ENCODE peak calls at places on chromosomes 7 and 10, in four cellular contexts. One of them, this sample, is unnamed. For H3K36me3 and H3K27me3, the result is how much of the 10 kb centered on the place peaks cover.

GRCh38 chr10:33519130-33519860 is 184.8 kb upstream of the NRP1 start:
- DNase-seq in right lobe of liver: no peak
- DNase-seq in uterus: no peak
- DNase-seq in right atrium auricular region: no peak
- DNase-seq in this sample: no peak

GRCh38 chr10:86224354-86225097 is 142.1 kb downstream of the GRID1 start:
- DNase-seq in right lobe of liver: peak
- DNase-seq in uterus: no peak
- DNase-seq in right atrium auricular region: no peak
- DNase-seq in this sample: peak

GRCh38 chr7:81482600-81483186 is 287.2 kb downstream of the HGF start:
- DNase-seq in right lobe of liver: no peak
- DNase-seq in uterus: no peak
- DNase-seq in right atrium auricular region: no peak
- DNase-seq in this sample: no peak

GRCh38 chr10:33798754-33799153 is 464.3 kb upstream of the NRP1 start:
- DNase-seq in right lobe of liver: no peak
- DNase-seq in uterus: no peak
- DNase-seq in right atrium auricular region: peak
- DNase-seq in this sample: no peak

GRCh38 chr7:157318015-157318706 is 18.6 kb upstream of the DNAJB6 start:
- DNase-seq in right lobe of liver: no peak
- DNase-seq in uterus: no peak
- DNase-seq in right atrium auricular region: no peak
- DNase-seq in this sample: peak

GRCh38 chr7:20560325-20561180 is 54.9 kb upstream of the ABCB5 start:
- DNase-seq in right lobe of liver: no peak
- DNase-seq in uterus: no peak
- DNase-seq in right atrium auricular region: no peak
- DNase-seq in this sample: no peak

GRCh38 chr10:77564781-77565589 is 72.6 kb downstream of the KCNMA1 start:
- DNase-seq in right lobe of liver: no peak
- DNase-seq in uterus: no peak
- DNase-seq in right atrium auricular region: no peak
- DNase-seq in this sample: no peak

GRCh38 chr7:77327067-77327931 is 88.8 kb downstream of the GSAP start:
- DNase-seq in right lobe of liver: peak
- DNase-seq in uterus: peak
- DNase-seq in right atrium auricular region: peak
- DNase-seq in this sample: peak

GRCh38 chr7:15508258-15508657 is 53.6 kb downstream of the AGMO start:
- DNase-seq in right lobe of liver: no peak
- DNase-seq in uterus: no peak
- DNase-seq in right atrium auricular region: no peak
- DNase-seq in this sample: no peak

GRCh38 chr10:28661035-28661434 is 16.3 kb upstream of the BAMBI start:
- DNase-seq in right lobe of liver: no peak
- DNase-seq in uterus: no peak
- DNase-seq in right atrium auricular region: no peak
- DNase-seq in this sample: no peak

GRCh38 chr7:125924037-125924436 is 994.4 kb upstream of the POT1 start:
- DNase-seq in right lobe of liver: no peak
- DNase-seq in uterus: no peak
- DNase-seq in right atrium auricular region: no peak
- DNase-seq in this sample: no peak

GRCh38 chr7:995571-995970 is 12.6 kb downstream of the CYP2W1 start:
- DNase-seq in right lobe of liver: no peak
- DNase-seq in uterus: no peak
- DNase-seq in right atrium auricular region: no peak
- DNase-seq in this sample: no peak

GRCh38 chr10:70738425-70739121 is 46.6 kb downstream of the TBATA start:
- DNase-seq in right lobe of liver: no peak
- DNase-seq in uterus: no peak
- DNase-seq in right atrium auricular region: no peak
- DNase-seq in this sample: peak

GRCh38 chr7:125567686-125568085 is 638.1 kb upstream of the POT1 start:
- DNase-seq in right lobe of liver: no peak
- DNase-seq in uterus: no peak
- DNase-seq in right atrium auricular region: no peak
- DNase-seq in this sample: no peak

GRCh38 chr7:117083648-117084047 is 130.3 kb downstream of the ST7 start:
- DNase-seq in right lobe of liver: no peak
- DNase-seq in uterus: no peak
- DNase-seq in right atrium auricular region: no peak
- DNase-seq in this sample: no peak

GRCh38 chr7:34165927-34166550 is 260.7 kb downstream of the BMPER start:
- DNase-seq in right lobe of liver: no peak
- DNase-seq in uterus: no peak
- DNase-seq in right atrium auricular region: no peak
- DNase-seq in this sample: no peak
- TF ChIP-seq CTCF in right lobe of liver: peak
- TF ChIP-seq CTCF in uterus: peak
- TF ChIP-seq CTCF in right atrium auricular region: peak
- TF ChIP-seq CTCF in this sample: peak

GRCh38 chr10:104327745-104328635 is 10.3 kb downstream of the ITPRIP start:
- DNase-seq in right lobe of liver: peak
- DNase-seq in uterus: no peak
- DNase-seq in right atrium auricular region: no peak
- DNase-seq in this sample: peak
- H3K36me3 ChIP-seq in right lobe of liver: under half
- H3K36me3 ChIP-seq in uterus: under half
- H3K36me3 ChIP-seq in right atrium auricular region: under half
- H3K36me3 ChIP-seq in this sample: under half

GRCh38 chr10:97961979-97962378 is 68.4 kb downstream of the CRTAC1 start:
- DNase-seq in right lobe of liver: no peak
- DNase-seq in uterus: no peak
- DNase-seq in right atrium auricular region: no peak
- DNase-seq in this sample: peak
- H3K27me3 ChIP-seq in right lobe of liver: under half
- H3K27me3 ChIP-seq in uterus: under half
- H3K27me3 ChIP-seq in right atrium auricular region: under half
- H3K27me3 ChIP-seq in this sample: under half

GRCh38 chr7:111756687-111757178 is 194.4 kb upstream of the IMMP2L start:
- DNase-seq in right lobe of liver: no peak
- DNase-seq in uterus: peak
- DNase-seq in right atrium auricular region: peak
- DNase-seq in this sample: peak
- TF ChIP-seq CTCF in right lobe of liver: no peak
- TF ChIP-seq CTCF in uterus: no peak
- TF ChIP-seq CTCF in right atrium auricular region: no peak
- TF ChIP-seq CTCF in this sample: no peak

GRCh38 chr7:127895814-127896280 is 135.4 kb downstream of the LRRC4 start:
- DNase-seq in right lobe of liver: no peak
- DNase-seq in uterus: no peak
- DNase-seq in right atrium auricular region: no peak
- DNase-seq in this sample: no peak

GRCh38 chr7:127893547-127893946 is 137.7 kb downstream of the LRRC4 start:
- DNase-seq in right lobe of liver: no peak
- DNase-seq in uterus: no peak
- DNase-seq in right atrium auricular region: no peak
- DNase-seq in this sample: no peak

GRCh38 chr7:127895360-127895759 is 135.9 kb downstream of the LRRC4 start:
- DNase-seq in right lobe of liver: no peak
- DNase-seq in uterus: no peak
- DNase-seq in right atrium auricular region: no peak
- DNase-seq in this sample: no peak

GRCh38 chr7:127897704-127898454 is 133.4 kb downstream of the LRRC4 start:
- DNase-seq in right lobe of liver: no peak
- DNase-seq in uterus: no peak
- DNase-seq in right atrium auricular region: no peak
- DNase-seq in this sample: no peak

GRCh38 chr7:127896683-127897082 is 134.6 kb downstream of the LRRC4 start:
- DNase-seq in right lobe of liver: no peak
- DNase-seq in uterus: no peak
- DNase-seq in right atrium auricular region: no peak
- DNase-seq in this sample: no peak
- H3K36me3 ChIP-seq in right lobe of liver: under half
- H3K36me3 ChIP-seq in uterus: under half
- H3K36me3 ChIP-seq in right atrium auricular region: under half
- H3K36me3 ChIP-seq in this sample: under half